ENCODE peak calls at places on chromosomes 1 and 21, in four cellular contexts. One of them, this sample, is unnamed.

GRCh38 chr1:230855886-230856285 is 12.4 kb downstream of the C1orf198 start:
- DNase-seq in K562: no peak
- DNase-seq in GM12878: no peak
- DNase-seq in HL-60: no peak
- DNase-seq in this sample: no peak

GRCh38 chr21:43290529-43291346 is 121.9 kb downstream of the CRYAA start:
- DNase-seq in HL-60: no peak
- DNase-seq in K562: no peak
- DNase-seq in GM12878: no peak
- DNase-seq in this sample: peak; percentile 66

GRCh38 chr21:33217168-33217567 is 12.6 kb upstream of the IFNAR2 start:
- DNase-seq in GM12878: no peak
- DNase-seq in K562: no peak
- DNase-seq in HL-60: no peak
- DNase-seq in this sample: no peak

GRCh38 chr1:218165687-218166088 is 119.4 kb upstream of the RRP15 start:
- DNase-seq in K562: no peak
- DNase-seq in HL-60: no peak
- DNase-seq in GM12878: no peak
- DNase-seq in this sample: no peak

GRCh38 chr1:4268890-4269286 is 368.8 kb upstream of the C1orf174 start:
- DNase-seq in GM12878: no peak
- DNase-seq in HL-60: no peak
- DNase-seq in K562: no peak
- DNase-seq in this sample: no peak

GRCh38 chr1:32246888-32247273 is at the start of gene FAM167B:
- DNase-seq in HL-60: no peak
- DNase-seq in GM12878: no peak
- DNase-seq in K562: no peak
- DNase-seq in this sample: no peak

GRCh38 chr1:223031690-223032601 is 111.1 kb downstream of the TLR5 start:
- DNase-seq in GM12878: no peak
- DNase-seq in K562: no peak
- DNase-seq in HL-60: no peak
- DNase-seq in this sample: no peak

GRCh38 chr1:9145021-9145668 is 16.2 kb upstream of the GPR157 start:
- DNase-seq in HL-60: peak; percentile 29
- DNase-seq in K562: peak; percentile 29
- DNase-seq in GM12878: no peak
- DNase-seq in this sample: no peak

GRCh38 chr1:156498447-156499193 is 2.0 kb downstream of the MEF2D start:
- DNase-seq in HL-60: no peak
- DNase-seq in K562: peak; percentile 41
- DNase-seq in GM12878: no peak
- DNase-seq in this sample: no peak

GRCh38 chr21:26679299-26679698 is 106.2 kb upstream of the CYYR1 start:
- DNase-seq in HL-60: no peak
- DNase-seq in GM12878: no peak
- DNase-seq in K562: no peak
- DNase-seq in this sample: no peak

GRCh38 chr1:38037481-38037939 is 9.1 kb downstream of the POU3F1 start:
- DNase-seq in GM12878: no peak
- DNase-seq in K562: peak; percentile 60
- DNase-seq in HL-60: no peak
- DNase-seq in this sample: no peak

GRCh38 chr1:158067651-158068050 is 74.2 kb downstream of the KIRREL1 start:
- DNase-seq in GM12878: no peak
- DNase-seq in HL-60: no peak
- DNase-seq in K562: no peak
- DNase-seq in this sample: no peak

GRCh38 chr1:26373281-26373680 is 731 bp upstream of the ZNF683 start:
- DNase-seq in HL-60: no peak
- DNase-seq in K562: no peak
- DNase-seq in GM12878: no peak
- DNase-seq in this sample: no peak

GRCh38 chr1:165068716-165069115 is 287.8 kb downstream of the LMX1A start:
- DNase-seq in HL-60: no peak
- DNase-seq in GM12878: no peak
- DNase-seq in K562: no peak
- DNase-seq in this sample: no peak

GRCh38 chr1:231357831-231358354 is 19.8 kb downstream of the SPRTN start:
- DNase-seq in K562: peak; percentile 52
- DNase-seq in GM12878: peak; percentile 21
- DNase-seq in HL-60: peak; percentile 62
- DNase-seq in this sample: peak; percentile 23

GRCh38 chr21:43657355-43658093 is 1.8 kb downstream of the HSF2BP start:
- DNase-seq in K562: no peak
- DNase-seq in GM12878: no peak
- DNase-seq in HL-60: no peak
- DNase-seq in this sample: no peak

GRCh38 chr1:115282825-115283224 is 55.2 kb downstream of the NGF start:
- DNase-seq in GM12878: no peak
- DNase-seq in HL-60: no peak
- DNase-seq in K562: no peak
- DNase-seq in this sample: no peak

GRCh38 chr1:158496379-158496778 is 24.4 kb downstream of the OR10R2 start:
- DNase-seq in GM12878: no peak
- DNase-seq in K562: no peak
- DNase-seq in HL-60: peak; percentile 21
- DNase-seq in this sample: no peak

GRCh38 chr1:86155807-86156561 is 588 bp downstream of the COL24A1 start:
- DNase-seq in K562: no peak
- DNase-seq in HL-60: no peak
- DNase-seq in GM12878: no peak
- DNase-seq in this sample: peak; percentile 19

GRCh38 chr1:173459885-173460284 is 17.2 kb upstream of the PRDX6 start:
- DNase-seq in HL-60: peak; percentile 5
- DNase-seq in K562: no peak
- DNase-seq in GM12878: no peak
- DNase-seq in this sample: no peak

GRCh38 chr1:8862528-8862927 is 16.0 kb downstream of the ENO1 start:
- DNase-seq in K562: peak; percentile 57
- DNase-seq in HL-60: peak; percentile 37
- DNase-seq in GM12878: no peak
- DNase-seq in this sample: no peak

GRCh38 chr1:26797627-26798026 is 9.9 kb downstream of the PIGV start:
- DNase-seq in HL-60: no peak
- DNase-seq in K562: no peak
- DNase-seq in GM12878: no peak
- DNase-seq in this sample: no peak

GRCh38 chr1:25246600-25247023 is 642 bp downstream of the RSRP1 start:
- DNase-seq in HL-60: no peak
- DNase-seq in K562: no peak
- DNase-seq in GM12878: no peak
- DNase-seq in this sample: peak; percentile 21

GRCh38 chr1:5651964-5652751 is 340.1 kb downstream of the NPHP4 start:
- DNase-seq in K562: no peak
- DNase-seq in HL-60: no peak
- DNase-seq in GM12878: no peak
- DNase-seq in this sample: no peak

GRCh38 chr1:33740040-33740745 is 123.7 kb upstream of the HMGB4 start:
- DNase-seq in GM12878: no peak
- DNase-seq in HL-60: no peak
- DNase-seq in K562: no peak
- DNase-seq in this sample: no peak

GRCh38 chr21:28992526-28993292 is at the start of gene LTN1:
- DNase-seq in HL-60: peak; percentile 100
- DNase-seq in GM12878: peak; percentile 99
- DNase-seq in K562: peak; percentile 98
- DNase-seq in this sample: peak; percentile 84

GRCh38 chr1:8903908-8904650 is 25.6 kb upstream of the ENO1 start:
- DNase-seq in GM12878: no peak
- DNase-seq in HL-60: no peak
- DNase-seq in K562: no peak
- DNase-seq in this sample: no peak

GRCh38 chr1:204084247-204084772 is 11.4 kb downstream of the SOX13 start:
- DNase-seq in GM12878: no peak
- DNase-seq in K562: no peak
- DNase-seq in HL-60: no peak
- DNase-seq in this sample: no peak

GRCh38 chr1:75768021-75768420 is 18.0 kb upstream of the RABGGTB start:
- DNase-seq in K562: no peak
- DNase-seq in GM12878: no peak
- DNase-seq in HL-60: no peak
- DNase-seq in this sample: no peak

GRCh38 chr1:175508320-175509110 is 234.9 kb downstream of the TNR start:
- DNase-seq in GM12878: no peak
- DNase-seq in HL-60: no peak
- DNase-seq in K562: no peak
- DNase-seq in this sample: no peak

GRCh38 chr1:101293461-101294045 is 56.7 kb downstream of the S1PR1 start:
- DNase-seq in HL-60: peak; percentile 48
- DNase-seq in K562: no peak
- DNase-seq in GM12878: peak; percentile 95
- DNase-seq in this sample: no peak

GRCh38 chr21:41677671-41678015 is 89.2 kb downstream of the RIPK4 start:
- DNase-seq in HL-60: no peak
- DNase-seq in GM12878: no peak
- DNase-seq in K562: no peak
- DNase-seq in this sample: no peak

GRCh38 chr1:26602378-26602959 is 72.9 kb downstream of the RPS6KA1 start:
- DNase-seq in HL-60: peak; percentile 67
- DNase-seq in GM12878: no peak
- DNase-seq in K562: peak; percentile 76
- DNase-seq in this sample: no peak

GRCh38 chr21:38958940-38959685 is 153.4 kb downstream of the ETS2 start:
- DNase-seq in GM12878: no peak
- DNase-seq in K562: no peak
- DNase-seq in HL-60: peak; percentile 27
- DNase-seq in this sample: no peak

GRCh38 chr1:87176514-87176913 is 152.2 kb upstream of the LMO4 start:
- DNase-seq in K562: no peak
- DNase-seq in GM12878: no peak
- DNase-seq in HL-60: peak; percentile 69
- DNase-seq in this sample: no peak

GRCh38 chr21:38664821-38665220 is 140.9 kb upstream of the ETS2 start:
- DNase-seq in HL-60: no peak
- DNase-seq in GM12878: no peak
- DNase-seq in K562: no peak
- DNase-seq in this sample: no peak

GRCh38 chr1:223341111-223341510 is 22.9 kb downstream of the SUSD4 start:
- DNase-seq in HL-60: no peak
- DNase-seq in GM12878: no peak
- DNase-seq in K562: no peak
- DNase-seq in this sample: no peak

GRCh38 chr1:87335175-87335992 is 6.7 kb downstream of the LMO4 start:
- DNase-seq in GM12878: no peak
- DNase-seq in K562: peak; percentile 78
- DNase-seq in HL-60: peak; percentile 83
- DNase-seq in this sample: peak; percentile 54

DNA sequence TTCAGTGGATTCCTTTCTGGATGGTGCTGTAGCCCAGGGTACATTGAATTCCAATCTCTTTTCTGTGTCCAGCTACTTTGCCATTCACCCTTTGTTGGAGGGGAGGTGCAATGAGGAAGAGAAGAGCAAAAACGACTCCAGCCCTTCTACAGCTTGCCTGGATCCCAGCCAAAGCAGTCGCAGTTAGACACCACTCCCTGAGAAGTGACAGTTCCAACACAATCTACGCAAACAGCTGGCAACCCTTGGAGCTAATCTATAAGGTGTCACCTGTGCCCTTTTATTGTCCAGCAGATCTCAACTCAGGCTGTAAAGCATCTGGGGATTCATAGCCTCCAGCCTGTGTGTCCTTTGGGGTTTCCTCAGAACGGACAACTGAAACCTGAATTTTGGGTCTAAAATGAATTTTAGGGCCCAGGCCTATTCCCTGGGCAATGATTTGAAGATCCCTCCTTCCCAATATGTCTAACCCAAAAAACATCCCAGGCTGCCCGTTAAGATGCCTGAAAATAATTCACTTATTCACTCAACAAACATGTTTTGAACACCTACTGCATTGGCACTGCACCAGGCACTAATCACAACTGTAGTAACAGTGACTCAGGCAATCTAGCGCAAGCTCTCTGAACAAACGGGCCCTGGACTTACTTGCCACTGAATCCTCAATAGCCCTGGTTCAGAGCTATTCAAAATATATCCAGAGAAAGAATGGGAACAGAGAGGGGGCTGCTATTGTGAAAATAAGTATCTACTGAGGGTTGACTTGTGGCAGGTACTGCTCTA is 4.4 kb downstream of the CD244 start:
- DNase-seq in K562: no peak
- DNase-seq in HL-60: peak; percentile 66
- DNase-seq in GM12878: no peak
- DNase-seq in this sample: no peak
- TF ChIP-seq SPI1 in K562: no peak
- TF ChIP-seq SPI1 in HL-60: peak; percentile 36
- TF ChIP-seq SPI1 in GM12878: no peak
- TF ChIP-seq SPI1 in this sample: no peak

DNA sequence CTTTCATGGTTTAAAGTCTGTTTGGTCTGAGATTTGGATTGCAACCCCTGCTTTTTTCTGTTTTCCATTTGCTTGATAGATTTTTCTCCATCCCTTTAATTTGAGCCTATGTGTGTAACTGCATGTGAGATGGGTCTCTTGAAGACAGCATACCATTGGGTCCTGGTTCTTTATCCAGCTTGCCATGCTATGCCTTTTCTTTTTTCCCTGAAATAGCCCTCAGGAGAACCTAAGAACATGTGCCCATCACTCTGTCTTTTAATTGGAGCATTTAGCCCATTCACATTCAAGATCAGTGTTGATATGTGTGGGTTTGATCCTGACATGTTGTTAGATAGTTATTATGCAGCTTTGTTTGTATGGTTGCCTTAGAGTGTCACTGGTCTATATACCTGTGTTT is 21.7 kb upstream of the DENND1B start:
- DNase-seq in GM12878: no peak
- DNase-seq in HL-60: no peak
- DNase-seq in K562: no peak
- DNase-seq in this sample: no peak
- TF ChIP-seq SPI1 in GM12878: no peak
- TF ChIP-seq SPI1 in HL-60: no peak
- TF ChIP-seq SPI1 in K562: no peak
- TF ChIP-seq SPI1 in this sample: no peak

GRCh38 chr1:54768093-54768492 is 3.8 kb upstream of the PARS2 start:
- DNase-seq in K562: no peak
- DNase-seq in HL-60: no peak
- DNase-seq in GM12878: no peak
- DNase-seq in this sample: no peak
- TF ChIP-seq SPI1 in K562: no peak
- TF ChIP-seq SPI1 in HL-60: no peak
- TF ChIP-seq SPI1 in GM12878: no peak
- TF ChIP-seq SPI1 in this sample: no peak

GRCh38 chr1:44034976-44035716 is 3.9 kb upstream of the SLC6A9 start:
- DNase-seq in K562: no peak
- DNase-seq in HL-60: no peak
- DNase-seq in GM12878: no peak
- DNase-seq in this sample: no peak

GRCh38 chr1:44034423-44034822 is 3.2 kb upstream of the SLC6A9 start:
- DNase-seq in HL-60: no peak
- DNase-seq in K562: no peak
- DNase-seq in GM12878: no peak
- DNase-seq in this sample: no peak

GRCh38 chr1:44037154-44037553 is 5.9 kb upstream of the SLC6A9 start:
- DNase-seq in HL-60: no peak
- DNase-seq in GM12878: no peak
- DNase-seq in K562: no peak
- DNase-seq in this sample: no peak

GRCh38 chr1:44036409-44037111 is 5.3 kb upstream of the SLC6A9 start:
- DNase-seq in K562: peak; percentile 73
- DNase-seq in GM12878: no peak
- DNase-seq in HL-60: peak; percentile 69
- DNase-seq in this sample: no peak

GRCh38 chr1:44035726-44036408 is 4.6 kb upstream of the SLC6A9 start:
- DNase-seq in HL-60: no peak
- DNase-seq in GM12878: no peak
- DNase-seq in K562: peak; percentile 98
- DNase-seq in this sample: no peak
- TF ChIP-seq SPI1 in HL-60: no peak
- TF ChIP-seq SPI1 in GM12878: no peak
- TF ChIP-seq SPI1 in K562: peak; percentile 45
- TF ChIP-seq SPI1 in this sample: no peak

This sample was measured in GM12891.